ENCODE peak calls at places on chromosomes 13 and 19, in ten cellular contexts. One of them, this sample, is unnamed.

GRCh38 chr13:110379905-110380341 is 72.8 kb downstream of the COL4A2 start:
- DNase-seq in mucosa of descending colon: no peak
- DNase-seq in stimulated activated CD4-positive, alpha-beta T cell treated with anti-CD3 and anti-CD28 coated beads, TNF-alpha, amount 100 ng/mL, for 48 hours: no peak
- DNase-seq in ovary: no peak
- DNase-seq in kidney tubule cell: no peak
- DNase-seq in GM13976: no peak
- DNase-seq in WTC11: no peak
- DNase-seq in CD8-positive, alpha-beta T cell: no peak
- DNase-seq in memory B cell: no peak
- DNase-seq in dorsolateral prefrontal cortex: no peak
- DNase-seq in this sample: no peak

GRCh38 chr19:42596391-42597071 is 1.8 kb upstream of the CEACAM8 start:
- DNase-seq in mucosa of descending colon: no peak
- DNase-seq in stimulated activated CD4-positive, alpha-beta T cell treated with anti-CD3 and anti-CD28 coated beads, TNF-alpha, amount 100 ng/mL, for 48 hours: peak
- DNase-seq in ovary: no peak
- DNase-seq in kidney tubule cell: peak
- DNase-seq in GM13976: peak
- DNase-seq in WTC11: peak
- DNase-seq in CD8-positive, alpha-beta T cell: no peak
- DNase-seq in memory B cell: peak
- DNase-seq in dorsolateral prefrontal cortex: no peak
- DNase-seq in this sample: no peak

GRCh38 chr19:46823049-46823448 is 27.6 kb downstream of the AP2S1 start:
- DNase-seq in mucosa of descending colon: no peak
- DNase-seq in stimulated activated CD4-positive, alpha-beta T cell treated with anti-CD3 and anti-CD28 coated beads, TNF-alpha, amount 100 ng/mL, for 48 hours: no peak
- DNase-seq in ovary: no peak
- DNase-seq in kidney tubule cell: no peak
- DNase-seq in GM13976: no peak
- DNase-seq in WTC11: no peak
- DNase-seq in CD8-positive, alpha-beta T cell: no peak
- DNase-seq in memory B cell: no peak
- DNase-seq in dorsolateral prefrontal cortex: no peak
- DNase-seq in this sample: no peak

GRCh38 chr19:45922281-45922680 is 7.7 kb upstream of the NANOS2 start:
- DNase-seq in mucosa of descending colon: no peak
- DNase-seq in stimulated activated CD4-positive, alpha-beta T cell treated with anti-CD3 and anti-CD28 coated beads, TNF-alpha, amount 100 ng/mL, for 48 hours: no peak
- DNase-seq in ovary: no peak
- DNase-seq in kidney tubule cell: no peak
- DNase-seq in GM13976: no peak
- DNase-seq in WTC11: peak
- DNase-seq in CD8-positive, alpha-beta T cell: no peak
- DNase-seq in memory B cell: no peak
- DNase-seq in dorsolateral prefrontal cortex: no peak
- DNase-seq in this sample: no peak

GRCh38 chr13:26502826-26503225 is 54.7 kb upstream of the WASF3 start:
- DNase-seq in mucosa of descending colon: no peak
- DNase-seq in stimulated activated CD4-positive, alpha-beta T cell treated with anti-CD3 and anti-CD28 coated beads, TNF-alpha, amount 100 ng/mL, for 48 hours: peak
- DNase-seq in ovary: no peak
- DNase-seq in kidney tubule cell: no peak
- DNase-seq in GM13976: no peak
- DNase-seq in WTC11: no peak
- DNase-seq in CD8-positive, alpha-beta T cell: no peak
- DNase-seq in memory B cell: no peak
- DNase-seq in dorsolateral prefrontal cortex: peak
- DNase-seq in this sample: no peak

GRCh38 chr13:32947886-32948285 is 68.3 kb upstream of the KL start:
- DNase-seq in mucosa of descending colon: no peak
- DNase-seq in stimulated activated CD4-positive, alpha-beta T cell treated with anti-CD3 and anti-CD28 coated beads, TNF-alpha, amount 100 ng/mL, for 48 hours: no peak
- DNase-seq in ovary: no peak
- DNase-seq in kidney tubule cell: no peak
- DNase-seq in GM13976: no peak
- DNase-seq in WTC11: no peak
- DNase-seq in CD8-positive, alpha-beta T cell: no peak
- DNase-seq in memory B cell: no peak
- DNase-seq in dorsolateral prefrontal cortex: peak
- DNase-seq in this sample: no peak

GRCh38 chr19:50427997-50428425 is 4.7 kb upstream of the MYBPC2 start:
- DNase-seq in mucosa of descending colon: peak
- DNase-seq in stimulated activated CD4-positive, alpha-beta T cell treated with anti-CD3 and anti-CD28 coated beads, TNF-alpha, amount 100 ng/mL, for 48 hours: no peak
- DNase-seq in ovary: peak
- DNase-seq in kidney tubule cell: peak
- DNase-seq in GM13976: peak
- DNase-seq in WTC11: peak
- DNase-seq in CD8-positive, alpha-beta T cell: no peak
- DNase-seq in memory B cell: peak
- DNase-seq in dorsolateral prefrontal cortex: peak
- DNase-seq in this sample: peak

GRCh38 chr19:45667620-45668341 is at the start of gene GIPR:
- DNase-seq in mucosa of descending colon: peak
- DNase-seq in stimulated activated CD4-positive, alpha-beta T cell treated with anti-CD3 and anti-CD28 coated beads, TNF-alpha, amount 100 ng/mL, for 48 hours: peak
- DNase-seq in ovary: no peak
- DNase-seq in kidney tubule cell: peak
- DNase-seq in GM13976: peak
- DNase-seq in WTC11: peak
- DNase-seq in CD8-positive, alpha-beta T cell: no peak
- DNase-seq in memory B cell: no peak
- DNase-seq in dorsolateral prefrontal cortex: no peak
- DNase-seq in this sample: no peak

GRCh38 chr13:42393573-42394360 is 121.8 kb downstream of the AKAP11 start:
- DNase-seq in mucosa of descending colon: no peak
- DNase-seq in stimulated activated CD4-positive, alpha-beta T cell treated with anti-CD3 and anti-CD28 coated beads, TNF-alpha, amount 100 ng/mL, for 48 hours: no peak
- DNase-seq in ovary: no peak
- DNase-seq in kidney tubule cell: no peak
- DNase-seq in GM13976: peak
- DNase-seq in WTC11: no peak
- DNase-seq in CD8-positive, alpha-beta T cell: no peak
- DNase-seq in memory B cell: no peak
- DNase-seq in dorsolateral prefrontal cortex: no peak
- DNase-seq in this sample: no peak

GRCh38 chr13:33497146-33497845 is 211.7 kb upstream of the STARD13 start:
- DNase-seq in mucosa of descending colon: no peak
- DNase-seq in stimulated activated CD4-positive, alpha-beta T cell treated with anti-CD3 and anti-CD28 coated beads, TNF-alpha, amount 100 ng/mL, for 48 hours: no peak
- DNase-seq in ovary: no peak
- DNase-seq in kidney tubule cell: peak
- DNase-seq in GM13976: no peak
- DNase-seq in WTC11: no peak
- DNase-seq in CD8-positive, alpha-beta T cell: no peak
- DNase-seq in memory B cell: no peak
- DNase-seq in dorsolateral prefrontal cortex: no peak
- DNase-seq in this sample: no peak

GRCh38 chr19:16518061-16518460 is 21.9 kb downstream of the C19orf44 start:
- DNase-seq in mucosa of descending colon: no peak
- DNase-seq in stimulated activated CD4-positive, alpha-beta T cell treated with anti-CD3 and anti-CD28 coated beads, TNF-alpha, amount 100 ng/mL, for 48 hours: no peak
- DNase-seq in ovary: no peak
- DNase-seq in kidney tubule cell: no peak
- DNase-seq in GM13976: no peak
- DNase-seq in WTC11: no peak
- DNase-seq in CD8-positive, alpha-beta T cell: no peak
- DNase-seq in memory B cell: no peak
- DNase-seq in dorsolateral prefrontal cortex: no peak
- DNase-seq in this sample: no peak

GRCh38 chr13:25375727-25376358 is 4.1 kb downstream of the ATP8A2 start:
- DNase-seq in mucosa of descending colon: no peak
- DNase-seq in stimulated activated CD4-positive, alpha-beta T cell treated with anti-CD3 and anti-CD28 coated beads, TNF-alpha, amount 100 ng/mL, for 48 hours: peak
- DNase-seq in ovary: no peak
- DNase-seq in kidney tubule cell: peak
- DNase-seq in GM13976: peak
- DNase-seq in WTC11: peak
- DNase-seq in CD8-positive, alpha-beta T cell: no peak
- DNase-seq in memory B cell: peak
- DNase-seq in dorsolateral prefrontal cortex: no peak
- DNase-seq in this sample: peak

GRCh38 chr19:12984143-12984627 is 11.1 kb upstream of the NFIX start:
- DNase-seq in mucosa of descending colon: no peak
- DNase-seq in stimulated activated CD4-positive, alpha-beta T cell treated with anti-CD3 and anti-CD28 coated beads, TNF-alpha, amount 100 ng/mL, for 48 hours: no peak
- DNase-seq in ovary: no peak
- DNase-seq in kidney tubule cell: no peak
- DNase-seq in GM13976: no peak
- DNase-seq in WTC11: no peak
- DNase-seq in CD8-positive, alpha-beta T cell: no peak
- DNase-seq in memory B cell: no peak
- DNase-seq in dorsolateral prefrontal cortex: no peak
- DNase-seq in this sample: no peak

GRCh38 chr13:60165391-60166099 is 1.8 kb upstream of the DIAPH3 start:
- DNase-seq in mucosa of descending colon: no peak
- DNase-seq in stimulated activated CD4-positive, alpha-beta T cell treated with anti-CD3 and anti-CD28 coated beads, TNF-alpha, amount 100 ng/mL, for 48 hours: no peak
- DNase-seq in ovary: no peak
- DNase-seq in kidney tubule cell: no peak
- DNase-seq in GM13976: no peak
- DNase-seq in WTC11: no peak
- DNase-seq in CD8-positive, alpha-beta T cell: no peak
- DNase-seq in memory B cell: no peak
- DNase-seq in dorsolateral prefrontal cortex: no peak
- DNase-seq in this sample: no peak

GRCh38 chr13:28100149-28101121 is at the start of gene FLT3:
- DNase-seq in mucosa of descending colon: peak
- DNase-seq in stimulated activated CD4-positive, alpha-beta T cell treated with anti-CD3 and anti-CD28 coated beads, TNF-alpha, amount 100 ng/mL, for 48 hours: peak
- DNase-seq in ovary: no peak
- DNase-seq in kidney tubule cell: peak
- DNase-seq in GM13976: peak
- DNase-seq in WTC11: peak
- DNase-seq in CD8-positive, alpha-beta T cell: no peak
- DNase-seq in memory B cell: peak
- DNase-seq in dorsolateral prefrontal cortex: no peak
- DNase-seq in this sample: no peak

GRCh38 chr19:52219611-52220010 is 29.8 kb downstream of the PPP2R1A start:
- DNase-seq in mucosa of descending colon: no peak
- DNase-seq in stimulated activated CD4-positive, alpha-beta T cell treated with anti-CD3 and anti-CD28 coated beads, TNF-alpha, amount 100 ng/mL, for 48 hours: no peak
- DNase-seq in ovary: no peak
- DNase-seq in kidney tubule cell: no peak
- DNase-seq in GM13976: no peak
- DNase-seq in WTC11: no peak
- DNase-seq in CD8-positive, alpha-beta T cell: no peak
- DNase-seq in memory B cell: no peak
- DNase-seq in dorsolateral prefrontal cortex: no peak
- DNase-seq in this sample: no peak

GRCh38 chr13:75685239-75685697 is 49.1 kb downstream of the LMO7 start:
- DNase-seq in mucosa of descending colon: no peak
- DNase-seq in stimulated activated CD4-positive, alpha-beta T cell treated with anti-CD3 and anti-CD28 coated beads, TNF-alpha, amount 100 ng/mL, for 48 hours: no peak
- DNase-seq in ovary: no peak
- DNase-seq in kidney tubule cell: peak
- DNase-seq in GM13976: no peak
- DNase-seq in WTC11: no peak
- DNase-seq in CD8-positive, alpha-beta T cell: no peak
- DNase-seq in memory B cell: no peak
- DNase-seq in dorsolateral prefrontal cortex: no peak
- DNase-seq in this sample: peak

GRCh38 chr13:94419304-94419943 is 60.1 kb downstream of the DCT start:
- DNase-seq in mucosa of descending colon: no peak
- DNase-seq in stimulated activated CD4-positive, alpha-beta T cell treated with anti-CD3 and anti-CD28 coated beads, TNF-alpha, amount 100 ng/mL, for 48 hours: peak
- DNase-seq in ovary: no peak
- DNase-seq in kidney tubule cell: peak
- DNase-seq in GM13976: no peak
- DNase-seq in WTC11: no peak
- DNase-seq in CD8-positive, alpha-beta T cell: no peak
- DNase-seq in memory B cell: no peak
- DNase-seq in dorsolateral prefrontal cortex: no peak
- DNase-seq in this sample: no peak